ENCODE peak calls at places on chromosomes 12 and 14, in seven cellular contexts. One of them, this sample, is unnamed.

GRCh38 chr12:65123435-65124063 is 2.4 kb upstream of the WIF1 start:
- DNase-seq in activated CD8-positive, alpha-beta memory T cell treated with anti-CD3 and anti-CD28 coated beads, Interleukin-2, amount 50 U/mL, for 48 hours: no peak
- DNase-seq in nucleus accumbens: no peak
- DNase-seq in NAMALWA: peak; percentile 80
- DNase-seq in D341Med: peak; percentile 41
- DNase-seq in dorsolateral prefrontal cortex: no peak
- DNase-seq in Ammon's horn: peak; percentile 44
- DNase-seq in this sample: peak; percentile 48

GRCh38 chr14:97580923-97581495 is 783.8 kb downstream of the VRK1 start:
- DNase-seq in activated CD8-positive, alpha-beta memory T cell treated with anti-CD3 and anti-CD28 coated beads, Interleukin-2, amount 50 U/mL, for 48 hours: no peak
- DNase-seq in D341Med: no peak
- DNase-seq in NAMALWA: no peak
- DNase-seq in nucleus accumbens: no peak
- DNase-seq in Ammon's horn: no peak
- DNase-seq in dorsolateral prefrontal cortex: no peak
- DNase-seq in this sample: no peak

GRCh38 chr14:104286496-104286895 is 148.1 kb downstream of the KIF26A start:
- DNase-seq in activated CD8-positive, alpha-beta memory T cell treated with anti-CD3 and anti-CD28 coated beads, Interleukin-2, amount 50 U/mL, for 48 hours: no peak
- DNase-seq in D341Med: no peak
- DNase-seq in NAMALWA: no peak
- DNase-seq in nucleus accumbens: no peak
- DNase-seq in dorsolateral prefrontal cortex: no peak
- DNase-seq in Ammon's horn: no peak
- DNase-seq in this sample: no peak

GRCh38 chr12:114684098-114684869 is at the start of gene TBX3:
- DNase-seq in D341Med: peak; percentile 83
- DNase-seq in NAMALWA: peak; percentile 3
- DNase-seq in Ammon's horn: peak; percentile 78
- DNase-seq in activated CD8-positive, alpha-beta memory T cell treated with anti-CD3 and anti-CD28 coated beads, Interleukin-2, amount 50 U/mL, for 48 hours: peak; percentile 78
- DNase-seq in dorsolateral prefrontal cortex: peak; percentile 62
- DNase-seq in nucleus accumbens: peak; percentile 34
- DNase-seq in this sample: no peak

GRCh38 chr12:63068857-63069442 is 82.1 kb downstream of the AVPR1A start:
- DNase-seq in dorsolateral prefrontal cortex: no peak
- DNase-seq in D341Med: peak; percentile 43
- DNase-seq in nucleus accumbens: no peak
- DNase-seq in NAMALWA: peak; percentile 62
- DNase-seq in Ammon's horn: peak; percentile 47
- DNase-seq in activated CD8-positive, alpha-beta memory T cell treated with anti-CD3 and anti-CD28 coated beads, Interleukin-2, amount 50 U/mL, for 48 hours: no peak
- DNase-seq in this sample: peak; percentile 30

GRCh38 chr12:120194534-120195395 is at the start of gene GCN1:
- DNase-seq in Ammon's horn: peak; percentile 84
- DNase-seq in D341Med: peak; percentile 94
- DNase-seq in NAMALWA: peak; percentile 84
- DNase-seq in activated CD8-positive, alpha-beta memory T cell treated with anti-CD3 and anti-CD28 coated beads, Interleukin-2, amount 50 U/mL, for 48 hours: peak; percentile 97
- DNase-seq in nucleus accumbens: peak; percentile 83
- DNase-seq in dorsolateral prefrontal cortex: peak; percentile 86
- DNase-seq in this sample: peak; percentile 86

GRCh38 chr12:1914116-1914911 is 4.1 kb downstream of the CACNA2D4 start:
- DNase-seq in D341Med: peak; percentile 20
- DNase-seq in Ammon's horn: peak; percentile 0
- DNase-seq in NAMALWA: no peak
- DNase-seq in dorsolateral prefrontal cortex: no peak
- DNase-seq in nucleus accumbens: no peak
- DNase-seq in activated CD8-positive, alpha-beta memory T cell treated with anti-CD3 and anti-CD28 coated beads, Interleukin-2, amount 50 U/mL, for 48 hours: peak; percentile 35
- DNase-seq in this sample: no peak

GRCh38 chr14:89252887-89253532 is 164.0 kb downstream of the FOXN3 start:
- DNase-seq in dorsolateral prefrontal cortex: no peak
- DNase-seq in D341Med: no peak
- DNase-seq in activated CD8-positive, alpha-beta memory T cell treated with anti-CD3 and anti-CD28 coated beads, Interleukin-2, amount 50 U/mL, for 48 hours: no peak
- DNase-seq in NAMALWA: no peak
- DNase-seq in nucleus accumbens: no peak
- DNase-seq in Ammon's horn: peak; percentile 38
- DNase-seq in this sample: no peak

GRCh38 chr12:16300706-16301105 is 23.2 kb upstream of the SLC15A5 start:
- DNase-seq in dorsolateral prefrontal cortex: no peak
- DNase-seq in D341Med: no peak
- DNase-seq in activated CD8-positive, alpha-beta memory T cell treated with anti-CD3 and anti-CD28 coated beads, Interleukin-2, amount 50 U/mL, for 48 hours: no peak
- DNase-seq in nucleus accumbens: no peak
- DNase-seq in NAMALWA: no peak
- DNase-seq in Ammon's horn: peak; percentile 18
- DNase-seq in this sample: no peak

GRCh38 chr14:65261425-65261920 is 151.1 kb upstream of the FUT8 start:
- DNase-seq in nucleus accumbens: no peak
- DNase-seq in D341Med: no peak
- DNase-seq in Ammon's horn: no peak
- DNase-seq in NAMALWA: no peak
- DNase-seq in activated CD8-positive, alpha-beta memory T cell treated with anti-CD3 and anti-CD28 coated beads, Interleukin-2, amount 50 U/mL, for 48 hours: no peak
- DNase-seq in dorsolateral prefrontal cortex: no peak
- DNase-seq in this sample: no peak

GRCh38 chr14:24051789-24052655 is at the start of gene CARMIL3:
- DNase-seq in nucleus accumbens: peak; percentile 66
- DNase-seq in Ammon's horn: peak; percentile 83
- DNase-seq in dorsolateral prefrontal cortex: peak; percentile 74
- DNase-seq in D341Med: peak; percentile 97
- DNase-seq in NAMALWA: peak; percentile 74
- DNase-seq in activated CD8-positive, alpha-beta memory T cell treated with anti-CD3 and anti-CD28 coated beads, Interleukin-2, amount 50 U/mL, for 48 hours: peak; percentile 81
- DNase-seq in this sample: peak; percentile 75

GRCh38 chr12:75831413-75831812 is 200.2 kb downstream of the PHLDA1 start:
- DNase-seq in dorsolateral prefrontal cortex: no peak
- DNase-seq in activated CD8-positive, alpha-beta memory T cell treated with anti-CD3 and anti-CD28 coated beads, Interleukin-2, amount 50 U/mL, for 48 hours: no peak
- DNase-seq in NAMALWA: no peak
- DNase-seq in nucleus accumbens: no peak
- DNase-seq in D341Med: no peak
- DNase-seq in Ammon's horn: no peak
- DNase-seq in this sample: no peak

GRCh38 chr14:100438678-100439592 is 115.8 kb downstream of the SLC25A47 start:
- DNase-seq in dorsolateral prefrontal cortex: peak; percentile 61
- DNase-seq in Ammon's horn: peak; percentile 49
- DNase-seq in D341Med: no peak
- DNase-seq in NAMALWA: no peak
- DNase-seq in activated CD8-positive, alpha-beta memory T cell treated with anti-CD3 and anti-CD28 coated beads, Interleukin-2, amount 50 U/mL, for 48 hours: peak; percentile 74
- DNase-seq in nucleus accumbens: peak; percentile 31
- DNase-seq in this sample: no peak

GRCh38 chr14:87908591-87908990 is 84.4 kb downstream of the GALC start:
- DNase-seq in NAMALWA: no peak
- DNase-seq in activated CD8-positive, alpha-beta memory T cell treated with anti-CD3 and anti-CD28 coated beads, Interleukin-2, amount 50 U/mL, for 48 hours: no peak
- DNase-seq in Ammon's horn: peak; percentile 16
- DNase-seq in D341Med: no peak
- DNase-seq in nucleus accumbens: peak; percentile 13
- DNase-seq in dorsolateral prefrontal cortex: no peak
- DNase-seq in this sample: no peak

GRCh38 chr12:80412343-80412953 is 31.6 kb upstream of the PTPRQ start:
- DNase-seq in activated CD8-positive, alpha-beta memory T cell treated with anti-CD3 and anti-CD28 coated beads, Interleukin-2, amount 50 U/mL, for 48 hours: no peak
- DNase-seq in D341Med: peak; percentile 30
- DNase-seq in dorsolateral prefrontal cortex: no peak
- DNase-seq in Ammon's horn: peak; percentile 35
- DNase-seq in nucleus accumbens: no peak
- DNase-seq in NAMALWA: peak; percentile 76
- DNase-seq in this sample: peak; percentile 67

GRCh38 chr12:102950107-102950949 is 7.1 kb upstream of the ASCL1 start:
- DNase-seq in activated CD8-positive, alpha-beta memory T cell treated with anti-CD3 and anti-CD28 coated beads, Interleukin-2, amount 50 U/mL, for 48 hours: no peak
- DNase-seq in nucleus accumbens: no peak
- DNase-seq in dorsolateral prefrontal cortex: no peak
- DNase-seq in NAMALWA: no peak
- DNase-seq in D341Med: no peak
- DNase-seq in Ammon's horn: peak; percentile 45
- DNase-seq in this sample: no peak

GRCh38 chr12:58504539-58504938 is 415.8 kb downstream of the LRIG3 start:
- DNase-seq in dorsolateral prefrontal cortex: no peak
- DNase-seq in NAMALWA: no peak
- DNase-seq in nucleus accumbens: no peak
- DNase-seq in activated CD8-positive, alpha-beta memory T cell treated with anti-CD3 and anti-CD28 coated beads, Interleukin-2, amount 50 U/mL, for 48 hours: no peak
- DNase-seq in D341Med: no peak
- DNase-seq in Ammon's horn: no peak
- DNase-seq in this sample: no peak

GRCh38 chr14:75876526-75876925 is 105.3 kb downstream of the TGFB3 start:
- DNase-seq in D341Med: no peak
- DNase-seq in nucleus accumbens: no peak
- DNase-seq in NAMALWA: no peak
- DNase-seq in dorsolateral prefrontal cortex: no peak
- DNase-seq in Ammon's horn: peak; percentile 67
- DNase-seq in activated CD8-positive, alpha-beta memory T cell treated with anti-CD3 and anti-CD28 coated beads, Interleukin-2, amount 50 U/mL, for 48 hours: no peak
- DNase-seq in this sample: no peak

GRCh38 chr14:102810523-102810922 is 33.3 kb downstream of the TRAF3 start:
- DNase-seq in Ammon's horn: no peak
- DNase-seq in nucleus accumbens: no peak
- DNase-seq in D341Med: no peak
- DNase-seq in NAMALWA: no peak
- DNase-seq in dorsolateral prefrontal cortex: no peak
- DNase-seq in activated CD8-positive, alpha-beta memory T cell treated with anti-CD3 and anti-CD28 coated beads, Interleukin-2, amount 50 U/mL, for 48 hours: no peak
- DNase-seq in this sample: no peak

GRCh38 chr12:6219980-6220379 is 19.8 kb downstream of the CD9 start:
- DNase-seq in nucleus accumbens: no peak
- DNase-seq in D341Med: no peak
- DNase-seq in Ammon's horn: no peak
- DNase-seq in activated CD8-positive, alpha-beta memory T cell treated with anti-CD3 and anti-CD28 coated beads, Interleukin-2, amount 50 U/mL, for 48 hours: no peak
- DNase-seq in NAMALWA: no peak
- DNase-seq in dorsolateral prefrontal cortex: no peak
- DNase-seq in this sample: no peak

GRCh38 chr14:90511252-90511651 is 114.4 kb downstream of the CALM1 start:
- DNase-seq in D341Med: no peak
- DNase-seq in nucleus accumbens: no peak
- DNase-seq in Ammon's horn: no peak
- DNase-seq in activated CD8-positive, alpha-beta memory T cell treated with anti-CD3 and anti-CD28 coated beads, Interleukin-2, amount 50 U/mL, for 48 hours: no peak
- DNase-seq in dorsolateral prefrontal cortex: no peak
- DNase-seq in NAMALWA: no peak
- DNase-seq in this sample: no peak

GRCh38 chr12:49706351-49707126 is 666 bp downstream of the FMNL3 start:
- DNase-seq in activated CD8-positive, alpha-beta memory T cell treated with anti-CD3 and anti-CD28 coated beads, Interleukin-2, amount 50 U/mL, for 48 hours: peak; percentile 64
- DNase-seq in dorsolateral prefrontal cortex: peak; percentile 52
- DNase-seq in nucleus accumbens: peak; percentile 59
- DNase-seq in Ammon's horn: peak; percentile 46
- DNase-seq in D341Med: peak; percentile 72
- DNase-seq in NAMALWA: peak; percentile 32
- DNase-seq in this sample: peak; percentile 48

GRCh38 chr12:106764738-106765137 is 9.7 kb upstream of the RIC8B start:
- DNase-seq in Ammon's horn: peak; percentile 66
- DNase-seq in D341Med: peak; percentile 43
- DNase-seq in nucleus accumbens: peak; percentile 16
- DNase-seq in NAMALWA: no peak
- DNase-seq in dorsolateral prefrontal cortex: peak; percentile 53
- DNase-seq in activated CD8-positive, alpha-beta memory T cell treated with anti-CD3 and anti-CD28 coated beads, Interleukin-2, amount 50 U/mL, for 48 hours: no peak
- DNase-seq in this sample: no peak

GRCh38 chr14:23114669-23115491 is 4.2 kb downstream of the CEBPE start:
- DNase-seq in NAMALWA: no peak
- DNase-seq in dorsolateral prefrontal cortex: no peak
- DNase-seq in activated CD8-positive, alpha-beta memory T cell treated with anti-CD3 and anti-CD28 coated beads, Interleukin-2, amount 50 U/mL, for 48 hours: no peak
- DNase-seq in D341Med: no peak
- DNase-seq in nucleus accumbens: no peak
- DNase-seq in Ammon's horn: no peak
- DNase-seq in this sample: no peak

GRCh38 chr14:74480051-74480450 is 13.1 kb downstream of the NPC2 start:
- DNase-seq in D341Med: no peak
- DNase-seq in NAMALWA: no peak
- DNase-seq in dorsolateral prefrontal cortex: no peak
- DNase-seq in nucleus accumbens: no peak
- DNase-seq in Ammon's horn: no peak
- DNase-seq in activated CD8-positive, alpha-beta memory T cell treated with anti-CD3 and anti-CD28 coated beads, Interleukin-2, amount 50 U/mL, for 48 hours: no peak
- DNase-seq in this sample: no peak

GRCh38 chr14:91138511-91139359 is 24.9 kb downstream of the DGLUCY start:
- DNase-seq in NAMALWA: peak; percentile 82
- DNase-seq in nucleus accumbens: no peak
- DNase-seq in D341Med: peak; percentile 46
- DNase-seq in activated CD8-positive, alpha-beta memory T cell treated with anti-CD3 and anti-CD28 coated beads, Interleukin-2, amount 50 U/mL, for 48 hours: no peak
- DNase-seq in Ammon's horn: no peak
- DNase-seq in dorsolateral prefrontal cortex: no peak
- DNase-seq in this sample: peak; percentile 72

GRCh38 chr12:107732365-107732764 is 28.6 kb downstream of the PRDM4 start:
- DNase-seq in D341Med: no peak
- DNase-seq in Ammon's horn: no peak
- DNase-seq in NAMALWA: no peak
- DNase-seq in nucleus accumbens: no peak
- DNase-seq in dorsolateral prefrontal cortex: no peak
- DNase-seq in activated CD8-positive, alpha-beta memory T cell treated with anti-CD3 and anti-CD28 coated beads, Interleukin-2, amount 50 U/mL, for 48 hours: no peak
- DNase-seq in this sample: no peak

GRCh38 chr12:55955800-55956508 is 9.9 kb downstream of the PMEL start:
- DNase-seq in Ammon's horn: no peak
- DNase-seq in D341Med: peak; percentile 54
- DNase-seq in nucleus accumbens: no peak
- DNase-seq in NAMALWA: peak; percentile 56
- DNase-seq in activated CD8-positive, alpha-beta memory T cell treated with anti-CD3 and anti-CD28 coated beads, Interleukin-2, amount 50 U/mL, for 48 hours: peak; percentile 71
- DNase-seq in dorsolateral prefrontal cortex: no peak
- DNase-seq in this sample: peak; percentile 45

GRCh38 chr14:101193126-101193844 is 289.8 kb upstream of the RTL1 start:
- DNase-seq in NAMALWA: no peak
- DNase-seq in dorsolateral prefrontal cortex: no peak
- DNase-seq in nucleus accumbens: no peak
- DNase-seq in Ammon's horn: no peak
- DNase-seq in D341Med: peak; percentile 16
- DNase-seq in activated CD8-positive, alpha-beta memory T cell treated with anti-CD3 and anti-CD28 coated beads, Interleukin-2, amount 50 U/mL, for 48 hours: peak; percentile 34
- DNase-seq in this sample: no peak

GRCh38 chr14:32259368-32260013 is 56.4 kb upstream of the RNU6-8 start:
- DNase-seq in activated CD8-positive, alpha-beta memory T cell treated with anti-CD3 and anti-CD28 coated beads, Interleukin-2, amount 50 U/mL, for 48 hours: no peak
- DNase-seq in nucleus accumbens: no peak
- DNase-seq in Ammon's horn: no peak
- DNase-seq in NAMALWA: no peak
- DNase-seq in dorsolateral prefrontal cortex: no peak
- DNase-seq in D341Med: no peak
- DNase-seq in this sample: no peak

GRCh38 chr14:102474934-102475333 is 34.6 kb downstream of the ANKRD9 start:
- DNase-seq in nucleus accumbens: peak; percentile 37
- DNase-seq in Ammon's horn: peak; percentile 79
- DNase-seq in activated CD8-positive, alpha-beta memory T cell treated with anti-CD3 and anti-CD28 coated beads, Interleukin-2, amount 50 U/mL, for 48 hours: no peak
- DNase-seq in D341Med: no peak
- DNase-seq in dorsolateral prefrontal cortex: peak; percentile 69
- DNase-seq in NAMALWA: no peak
- DNase-seq in this sample: no peak

GRCh38 chr12:87127272-87127671 is 871.1 kb upstream of the MGAT4C start:
- DNase-seq in Ammon's horn: peak; percentile 58
- DNase-seq in activated CD8-positive, alpha-beta memory T cell treated with anti-CD3 and anti-CD28 coated beads, Interleukin-2, amount 50 U/mL, for 48 hours: no peak
- DNase-seq in dorsolateral prefrontal cortex: no peak
- DNase-seq in D341Med: no peak
- DNase-seq in nucleus accumbens: no peak
- DNase-seq in NAMALWA: no peak
- DNase-seq in this sample: no peak

GRCh38 chr12:50887191-50887590 is 44.5 kb downstream of the TMPRSS12 start:
- DNase-seq in nucleus accumbens: no peak
- DNase-seq in Ammon's horn: no peak
- DNase-seq in D341Med: no peak
- DNase-seq in NAMALWA: no peak
- DNase-seq in dorsolateral prefrontal cortex: no peak
- DNase-seq in activated CD8-positive, alpha-beta memory T cell treated with anti-CD3 and anti-CD28 coated beads, Interleukin-2, amount 50 U/mL, for 48 hours: no peak
- DNase-seq in this sample: no peak

GRCh38 chr12:93137656-93138612 is 208.8 kb upstream of the EEA1 start:
- DNase-seq in Ammon's horn: no peak
- DNase-seq in D341Med: no peak
- DNase-seq in dorsolateral prefrontal cortex: no peak
- DNase-seq in nucleus accumbens: no peak
- DNase-seq in NAMALWA: no peak
- DNase-seq in activated CD8-positive, alpha-beta memory T cell treated with anti-CD3 and anti-CD28 coated beads, Interleukin-2, amount 50 U/mL, for 48 hours: no peak
- DNase-seq in this sample: no peak

GRCh38 chr12:113647048-113647447 is 175.4 kb upstream of the LHX5 start:
- DNase-seq in NAMALWA: peak; percentile 15
- DNase-seq in activated CD8-positive, alpha-beta memory T cell treated with anti-CD3 and anti-CD28 coated beads, Interleukin-2, amount 50 U/mL, for 48 hours: no peak
- DNase-seq in Ammon's horn: peak; percentile 8
- DNase-seq in dorsolateral prefrontal cortex: peak; percentile 54
- DNase-seq in nucleus accumbens: peak; percentile 2
- DNase-seq in D341Med: peak; percentile 60
- DNase-seq in this sample: peak; percentile 3

GRCh38 chr12:94172973-94173372 is 24.6 kb downstream of the PLXNC1 start:
- DNase-seq in nucleus accumbens: no peak
- DNase-seq in dorsolateral prefrontal cortex: no peak
- DNase-seq in Ammon's horn: no peak
- DNase-seq in D341Med: no peak
- DNase-seq in NAMALWA: peak; percentile 32
- DNase-seq in activated CD8-positive, alpha-beta memory T cell treated with anti-CD3 and anti-CD28 coated beads, Interleukin-2, amount 50 U/mL, for 48 hours: no peak
- DNase-seq in this sample: no peak

GRCh38 chr14:102396531-102396930 is 33.8 kb downstream of the TECPR2 start:
- DNase-seq in D341Med: no peak
- DNase-seq in nucleus accumbens: no peak
- DNase-seq in dorsolateral prefrontal cortex: no peak
- DNase-seq in NAMALWA: no peak
- DNase-seq in activated CD8-positive, alpha-beta memory T cell treated with anti-CD3 and anti-CD28 coated beads, Interleukin-2, amount 50 U/mL, for 48 hours: no peak
- DNase-seq in Ammon's horn: no peak
- DNase-seq in this sample: no peak

GRCh38 chr14:55097894-55098560 is 31.0 kb upstream of the LGALS3 start:
- DNase-seq in nucleus accumbens: no peak
- DNase-seq in NAMALWA: peak; percentile 22
- DNase-seq in dorsolateral prefrontal cortex: no peak
- DNase-seq in Ammon's horn: peak; percentile 41
- DNase-seq in activated CD8-positive, alpha-beta memory T cell treated with anti-CD3 and anti-CD28 coated beads, Interleukin-2, amount 50 U/mL, for 48 hours: peak; percentile 72
- DNase-seq in D341Med: no peak
- DNase-seq in this sample: peak; percentile 41

This sample was measured in OCI-LY7.